ENCODE peak calls at places on chromosomes 5 and 9, in six cellular contexts. X, J, B, Q, G and Z are unnamed samples. For H3K27me3 and H3K4me1, the result is how much of the 10 kb centered on the place peaks cover.

GRCh38 chr5:150131978-150132694 is 23.5 kb downstream of the PDGFRB start:
- DNase-seq in X (no peak), J (no peak), B (peak), Q (no peak), G (no peak), Z (no peak)

GRCh38 chr9:129995409-129996160 is 47.4 kb downstream of the FNBP1 start:
- DNase-seq in X (no peak), J (no peak), B (peak), Q (no peak), G (peak), Z (no peak)

GRCh38 chr5:5494489-5495402 is 72.3 kb downstream of the ICE1 start:
- DNase-seq in X (peak), J (peak), B (peak), Q (peak), G (peak), Z (peak)

GRCh38 chr5:131163315-131164119 is 1.5 kb downstream of the HINT1 start:
- DNase-seq in X (no peak), J (no peak), B (peak), Q (no peak), G (peak), Z (no peak)

GRCh38 chr9:10614201-10614870 is 1.5 kb upstream of the PTPRD start:
- DNase-seq in X (no peak), J (no peak), B (no peak), Q (no peak), G (peak), Z (no peak)

GRCh38 chr5:62199792-62200716 is 106.0 kb upstream of the KIF2A start:
- DNase-seq in X (no peak), J (no peak), B (no peak), Q (no peak), G (no peak), Z (no peak)

GRCh38 chr5:2782658-2783057 is 31.2 kb upstream of the IRX2 start:
- DNase-seq in X (no peak), J (no peak), B (no peak), Q (no peak), G (no peak), Z (no peak)

GRCh38 chr5:33637011-33637410 is 196.2 kb downstream of the TARS1 start:
- DNase-seq in X (no peak), J (no peak), B (no peak), Q (no peak), G (no peak), Z (no peak)

GRCh38 chr9:83339435-83339834 is 198.8 kb downstream of the FRMD3 start:
- DNase-seq in X (no peak), J (no peak), B (no peak), Q (no peak), G (no peak), Z (peak)

GRCh38 chr5:141121985-141122384 is 367 bp downstream of the PCDHB4 start:
- DNase-seq in X (no peak), J (no peak), B (no peak), Q (no peak), G (no peak), Z (no peak)

GRCh38 chr5:27172708-27173107 is 134.3 kb upstream of the CDH9 start:
- DNase-seq in X (no peak), J (no peak), B (no peak), Q (no peak), G (no peak), Z (no peak)

GRCh38 chr5:170388818-170389217 is 349 bp downstream of the KCNMB1 start:
- DNase-seq in X (no peak), J (no peak), B (no peak), Q (no peak), G (no peak), Z (no peak)

GRCh38 chr5:14450055-14450524 is 131.5 kb upstream of the OTULINL start:
- DNase-seq in X (no peak), J (peak), B (peak), Q (no peak), G (no peak), Z (peak)

GRCh38 chr9:122789256-122790046 is 718 bp downstream of the OR5C1 start:
- DNase-seq in X (no peak), J (no peak), B (no peak), Q (no peak), G (no peak), Z (no peak)

GRCh38 chr5:154072782-154073171 is 34.0 kb downstream of the MFAP3 start:
- DNase-seq in X (no peak), J (no peak), B (no peak), Q (peak), G (no peak), Z (no peak)

GRCh38 chr5:72383280-72384205 is 63.4 kb downstream of the PTCD2 start:
- DNase-seq in X (no peak), J (no peak), B (peak), Q (no peak), G (no peak), Z (no peak)

GRCh38 chr9:20070336-20070735 is 281.5 kb upstream of the SLC24A2 start:
- DNase-seq in X (no peak), J (no peak), B (no peak), Q (no peak), G (no peak), Z (no peak)

GRCh38 chr5:54743997-54744788 is 226.6 kb downstream of the SNX18 start:
- DNase-seq in X (peak), J (peak), B (peak), Q (no peak), G (peak), Z (no peak)

GRCh38 chr5:144567416-144567770 is 396.7 kb downstream of the KCTD16 start:
- DNase-seq in X (no peak), J (no peak), B (peak), Q (no peak), G (no peak), Z (no peak)

GRCh38 chr5:96432245-96433065 is 593 bp downstream of the PCSK1 start:
- DNase-seq in X (no peak), J (peak), B (no peak), Q (no peak), G (no peak), Z (no peak)

GRCh38 chr5:61675015-61675692 is 343.1 kb downstream of the ZSWIM6 start:
- DNase-seq in X (no peak), J (no peak), B (no peak), Q (peak), G (peak), Z (no peak)

GRCh38 chr5:173495225-173495904 is 121.1 kb downstream of the BOD1 start:
- DNase-seq in X (no peak), J (no peak), B (peak), Q (no peak), G (no peak), Z (no peak)

GRCh38 chr5:178471666-178472065 is 118.5 kb downstream of the COL23A1 start:
- DNase-seq in X (no peak), J (no peak), B (no peak), Q (no peak), G (no peak), Z (no peak)

GRCh38 chr5:58040851-58041250 is 419.0 kb downstream of the PLK2 start:
- DNase-seq in X (no peak), J (no peak), B (no peak), Q (no peak), G (no peak), Z (no peak)

GRCh38 chr5:107219993-107220392 is 450.7 kb downstream of the EFNA5 start:
- DNase-seq in X (no peak), J (no peak), B (no peak), Q (no peak), G (no peak), Z (no peak)

GRCh38 chr5:113450366-113451328 is 15.9 kb upstream of the TSSK1B start:
- DNase-seq in X (no peak), J (no peak), B (peak), Q (no peak), G (no peak), Z (no peak)

GRCh38 chr5:6453937-6454560 is 5.4 kb downstream of the UBE2QL1 start:
- DNase-seq in X (no peak), J (no peak), B (no peak), Q (no peak), G (no peak), Z (no peak)

GRCh38 chr5:35856186-35857003 is at the start of gene IL7R:
- DNase-seq in X (no peak), J (no peak), B (peak), Q (no peak), G (peak), Z (no peak)

GRCh38 chr5:95762681-95763041 is 31.5 kb downstream of the RHOBTB3 start:
- DNase-seq in X (no peak), J (no peak), B (no peak), Q (no peak), G (no peak), Z (no peak)

GRCh38 chr5:116880150-116880549 is 305.5 kb upstream of the SEMA6A start:
- DNase-seq in X (no peak), J (no peak), B (no peak), Q (no peak), G (no peak), Z (no peak)

GRCh38 chr9:127717766-127718165 is 1.9 kb downstream of the TTC16 start:
- DNase-seq in X (no peak), J (no peak), B (no peak), Q (no peak), G (no peak), Z (no peak)

GRCh38 chr5:135718151-135718550 is 116.3 kb upstream of the SLC25A48 start:
- DNase-seq in X (no peak), J (no peak), B (peak), Q (no peak), G (peak), Z (no peak)

GRCh38 chr5:135719428-135720063 is 114.9 kb upstream of the SLC25A48 start:
- DNase-seq in X (no peak), J (no peak), B (no peak), Q (no peak), G (no peak), Z (no peak)

GRCh38 chr5:135713516-135713915 is 120.9 kb upstream of the SLC25A48 start:
- DNase-seq in X (no peak), J (no peak), B (no peak), Q (no peak), G (no peak), Z (no peak)

GRCh38 chr5:135714126-135714894 is 120.2 kb upstream of the SLC25A48 start:
- DNase-seq in X (no peak), J (no peak), B (no peak), Q (no peak), G (no peak), Z (no peak)

GRCh38 chr5:135715267-135716050 is 119.0 kb upstream of the SLC25A48 start:
- DNase-seq in X (no peak), J (no peak), B (no peak), Q (no peak), G (no peak), Z (no peak)
- H3K27me3 ChIP-seq in X (under half), J (under half), B (under half), Q (under half), G (half or more), Z (under half)

GRCh38 chr5:119357309-119357708 is 1.5 kb downstream of the TNFAIP8 start:
- DNase-seq in X (no peak), J (no peak), B (no peak), Q (no peak), G (no peak), Z (no peak)

GRCh38 chr5:119355244-119355635 is 579 bp upstream of the TNFAIP8 start:
- DNase-seq in X (peak), J (no peak), B (no peak), Q (no peak), G (peak), Z (no peak)

GRCh38 chr5:119355636-119356383 is at the start of gene TNFAIP8:
- DNase-seq in X (peak), J (peak), B (peak), Q (peak), G (peak), Z (peak)

GRCh38 chr5:119357815-119358559 is 2.2 kb downstream of the TNFAIP8 start:
- DNase-seq in X (no peak), J (no peak), B (no peak), Q (no peak), G (no peak), Z (no peak)

GRCh38 chr5:119356384-119357188 is 767 bp downstream of the TNFAIP8 start:
- DNase-seq in X (no peak), J (no peak), B (no peak), Q (no peak), G (no peak), Z (no peak)
- H3K4me1 ChIP-seq in X (half or more), J (under half), B (under half), Q (under half), G (half or more), Z (under half)

DNA sequence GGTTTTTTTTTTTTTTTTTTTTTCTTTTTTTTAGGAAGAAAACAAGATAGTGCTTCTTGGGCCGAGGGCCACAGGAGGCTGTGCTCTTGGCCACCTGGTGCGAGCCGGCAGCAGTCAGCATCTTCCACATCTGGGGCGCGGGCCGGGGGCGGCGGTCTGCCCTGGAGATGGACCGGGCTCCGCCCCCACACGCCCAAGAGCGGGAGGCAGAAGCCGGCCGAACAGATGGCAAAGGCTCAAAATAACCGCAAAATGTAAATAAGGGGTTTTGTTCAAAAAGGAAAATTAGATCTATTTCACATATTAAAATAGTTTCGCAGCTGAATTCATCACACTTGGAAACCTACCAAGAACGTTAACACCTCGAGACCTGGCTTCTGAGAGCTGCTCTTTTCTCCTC is 51.5 kb upstream of the UBAC1 start:
- DNase-seq in X (peak), J (peak), B (peak), Q (no peak), G (no peak), Z (no peak)
- H3K27me3 ChIP-seq in X (under half), J (under half), B (under half), Q (under half), G (under half), Z (under half)

GRCh38 chr5:68239485-68239884 is 23.9 kb downstream of the PIK3R1 start:
- DNase-seq in X (peak), J (peak), B (peak), Q (no peak), G (no peak), Z (peak)
- H3K4me1 ChIP-seq in X (half or more), J (under half), B (under half), Q (under half), G (under half), Z (half or more)

GRCh38 chr5:146945722-146946121 is 67.2 kb upstream of the PPP2R2B start:
- DNase-seq in X (no peak), J (no peak), B (no peak), Q (no peak), G (no peak), Z (no peak)
- H3K27me3 ChIP-seq in X (under half), J (under half), B (under half), Q (under half), G (under half), Z (under half)

DNA sequence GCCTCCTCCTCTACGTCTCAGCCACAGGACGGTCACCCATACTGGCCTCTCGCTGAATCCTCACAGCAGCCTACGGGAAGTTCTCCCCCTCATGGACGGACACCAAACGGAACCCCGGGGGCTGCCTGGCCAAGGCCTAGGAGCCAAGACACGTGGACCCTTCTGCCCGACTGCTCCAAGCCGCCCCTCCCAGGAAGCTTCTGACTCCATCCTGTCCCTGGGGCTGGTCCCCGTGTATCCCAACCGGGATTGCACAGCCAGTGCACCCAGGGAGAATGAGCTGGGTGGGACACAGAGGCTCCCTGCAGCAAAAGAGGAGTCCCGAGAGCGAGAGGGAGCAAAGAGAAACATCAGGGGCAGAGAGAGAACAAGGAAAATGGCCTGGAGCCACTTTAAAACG is 3.2 kb downstream of the FAM78A start:
- DNase-seq in X (no peak), J (no peak), B (no peak), Q (no peak), G (no peak), Z (peak)
- H3K4me1 ChIP-seq in X (under half), J (under half), B (under half), Q (under half), G (under half), Z (half or more)

GRCh38 chr9:974993-975739 is 1.3 kb upstream of the DMRT3 start:
- DNase-seq in X (no peak), J (no peak), B (no peak), Q (no peak), G (no peak), Z (no peak)
- H3K27me3 ChIP-seq in X (half or more), J (under half), B (half or more), Q (half or more), G (under half), Z (half or more)

GRCh38 chr9:128921881-128922763 is 1.3 kb downstream of the PHYHD1 start:
- DNase-seq in X (no peak), J (peak), B (peak), Q (peak), G (no peak), Z (peak)
- H3K4me1 ChIP-seq in X (under half), J (under half), B (under half), Q (under half), G (under half), Z (under half)

DNA sequence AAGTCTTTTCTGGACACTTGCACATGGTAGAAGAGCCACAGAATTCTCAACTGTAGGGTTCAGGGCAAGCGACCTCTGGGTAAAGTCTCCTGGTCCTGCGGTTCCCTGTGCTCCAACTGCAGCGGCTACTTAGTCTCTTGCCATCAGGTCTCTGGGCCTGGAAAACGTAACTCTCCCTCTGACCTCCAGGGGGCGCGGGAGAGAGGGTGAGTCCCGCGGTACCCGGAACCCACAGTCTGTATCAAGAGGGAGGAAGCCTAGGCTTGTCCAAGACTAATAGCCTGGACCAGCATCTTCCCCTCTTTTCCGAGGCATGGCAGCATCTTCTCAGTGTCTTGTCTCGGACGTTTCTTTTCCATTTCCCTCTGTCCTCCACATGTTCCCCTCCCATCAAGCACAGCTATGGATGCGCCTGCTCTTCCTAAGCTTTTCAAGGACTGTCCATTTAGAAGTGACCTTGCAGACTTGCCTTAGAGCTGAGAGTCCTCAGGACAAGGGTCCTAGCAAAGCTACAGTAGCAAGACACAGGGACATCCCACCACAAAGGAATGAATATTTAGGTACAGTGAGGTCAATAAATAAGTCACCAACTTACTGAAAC is 59.3 kb downstream of the FSTL4 start:
- DNase-seq in X (peak), J (peak), B (peak), Q (peak), G (peak), Z (peak)
- H3K27me3 ChIP-seq in X (under half), J (under half), B (under half), Q (under half), G (under half), Z (under half)

DNA sequence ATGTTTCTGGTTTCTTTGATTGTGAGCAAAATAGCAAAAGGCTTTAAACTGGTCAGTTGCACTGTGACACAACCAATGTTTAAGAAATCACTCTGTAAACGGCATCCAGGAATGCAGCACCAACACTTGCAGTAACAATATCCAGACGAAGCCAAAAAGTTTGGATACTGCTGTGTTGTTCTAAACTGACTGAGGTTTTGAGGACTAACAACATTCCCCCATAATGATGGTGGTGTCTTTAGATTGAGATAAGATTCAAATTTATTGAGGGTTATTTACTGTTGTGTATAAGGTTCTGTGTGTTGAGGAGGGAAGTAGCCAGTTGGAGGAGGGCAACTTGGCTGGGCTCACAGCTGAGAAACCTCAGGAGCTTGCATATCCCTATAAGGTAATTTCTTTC is 353.6 kb downstream of the BNC2 start:
- DNase-seq in X (no peak), J (no peak), B (peak), Q (no peak), G (no peak), Z (no peak)
- H3K4me1 ChIP-seq in X (under half), J (under half), B (under half), Q (under half), G (under half), Z (under half)